ENCODE peak calls at places on chromosomes 16 and 17, in seven cellular contexts. J is PC-3, B is SK-N-SH, K is OCI-LY7, E is PC-9, T is GM23338, P is MM.1S. H is an unnamed sample. For H3K4me1 and H3K9me2, the result is how much of the 10 kb centered on the place peaks cover.

GRCh38 chr17:65062168-65062915 is 5.8 kb upstream of the GNA13 start:
- DNase-seq in J (peak), B (peak), K (no peak), E (peak), T (peak), P (no peak), H (no peak)

GRCh38 chr16:78684655-78685400 is 585.4 kb downstream of the WWOX start:
- DNase-seq in J (no peak), B (no peak), K (no peak), E (no peak), T (no peak), P (no peak), H (no peak)

GRCh38 chr16:80705596-80705995 is 98.8 kb downstream of the CDYL2 start:
- DNase-seq in J (no peak), B (no peak), K (no peak), E (no peak), T (no peak), P (no peak), H (no peak)

GRCh38 chr17:16214190-16215001 is 938 bp downstream of the NCOR1 start:
- DNase-seq in J (peak), B (no peak), K (no peak), E (no peak), T (no peak), P (no peak), H (peak)

GRCh38 chr16:56649820-56650219 is 1.9 kb upstream of the MT1B start:
- DNase-seq in J (peak), B (no peak), K (no peak), E (peak), T (no peak), P (no peak), H (no peak)

GRCh38 chr17:49508061-49508865 is 13.2 kb downstream of the NGFR start:
- DNase-seq in J (peak), B (peak), K (no peak), E (peak), T (peak), P (no peak), H (no peak)

GRCh38 chr17:47239663-47240374 is 13.8 kb upstream of the ITGB3 start:
- DNase-seq in J (peak), B (peak), K (peak), E (peak), T (no peak), P (peak), H (peak)

GRCh38 chr17:61444831-61445230 is 7.4 kb upstream of the TBX4 start:
- DNase-seq in J (peak), B (no peak), K (no peak), E (no peak), T (no peak), P (no peak), H (no peak)

GRCh38 chr16:58497468-58497867 is 2.5 kb upstream of the NDRG4 start:
- DNase-seq in J (no peak), B (no peak), K (no peak), E (no peak), T (no peak), P (no peak), H (no peak)

GRCh38 chr17:63961355-63962207 is 11.1 kb downstream of the SCN4A start:
- DNase-seq in J (peak), B (peak), K (peak), E (peak), T (peak), P (peak), H (peak)

GRCh38 chr17:32120086-32120485 is 22.2 kb upstream of the RHOT1 start:
- DNase-seq in J (no peak), B (no peak), K (no peak), E (no peak), T (no peak), P (no peak), H (no peak)

GRCh38 chr17:7439462-7440112 is at the start of gene FGF11:
- DNase-seq in J (no peak), B (peak), K (no peak), E (no peak), T (peak), P (no peak), H (no peak)

GRCh38 chr16:85906349-85906748 is 7.4 kb downstream of the IRF8 start:
- DNase-seq in J (no peak), B (no peak), K (no peak), E (no peak), T (no peak), P (no peak), H (no peak)

GRCh38 chr16:81837312-81837748 is 58.2 kb downstream of the PLCG2 start:
- DNase-seq in J (no peak), B (no peak), K (peak), E (no peak), T (no peak), P (no peak), H (peak)

GRCh38 chr16:2769100-2769529 is 8.0 kb downstream of the ELOB start:
- DNase-seq in J (no peak), B (no peak), K (no peak), E (no peak), T (no peak), P (no peak), H (no peak)

GRCh38 chr16:2768403-2769089 is 8.5 kb downstream of the ELOB start:
- DNase-seq in J (no peak), B (no peak), K (no peak), E (no peak), T (no peak), P (no peak), H (no peak)

GRCh38 chr16:2770781-2771111 is 6.3 kb downstream of the ELOB start:
- DNase-seq in J (no peak), B (no peak), K (no peak), E (no peak), T (no peak), P (no peak), H (no peak)

GRCh38 chr16:2770057-2770780 is 6.9 kb downstream of the ELOB start:
- DNase-seq in J (no peak), B (no peak), K (no peak), E (no peak), T (no peak), P (peak), H (peak)

GRCh38 chr16:2769675-2770056 is 7.4 kb downstream of the ELOB start:
- DNase-seq in J (no peak), B (no peak), K (no peak), E (no peak), T (no peak), P (no peak), H (no peak)
- H3K4me1 ChIP-seq in J (under half), B (under half), K (under half), E (under half), T (under half), P (under half), H (under half)

GRCh38 chr16:1914759-1915387 is 3.3 kb downstream of the HS3ST6 start:
- DNase-seq in J (no peak), B (no peak), K (no peak), E (no peak), T (no peak), P (no peak), H (no peak)
- H2AFZ ChIP-seq in J (no peak), B (no peak), K (no peak), E (no peak), T (no peak), P (no peak), H (no peak)

GRCh38 chr17:45096926-45097325 is 35.4 kb downstream of the PLCD3 start:
- DNase-seq in J (no peak), B (no peak), K (no peak), E (no peak), T (no peak), P (no peak), H (no peak)

GRCh38 chr17:45096141-45096540 is 35.0 kb downstream of the NMT1 start:
- DNase-seq in J (peak), B (no peak), K (peak), E (no peak), T (peak), P (no peak), H (peak)

GRCh38 chr17:45101546-45101882 is 30.8 kb downstream of the PLCD3 start:
- DNase-seq in J (no peak), B (no peak), K (no peak), E (no peak), T (no peak), P (no peak), H (no peak)

GRCh38 chr17:45098081-45098868 is 34.0 kb downstream of the PLCD3 start:
- DNase-seq in J (no peak), B (no peak), K (no peak), E (no peak), T (no peak), P (no peak), H (no peak)

GRCh38 chr17:45098869-45099616 is 33.3 kb downstream of the PLCD3 start:
- DNase-seq in J (peak), B (peak), K (peak), E (peak), T (peak), P (peak), H (peak)
- H3K9me2 ChIP-seq in J (under half), B (under half), K (under half), E (under half), T (under half), P (under half), H (under half)

GRCh38 chr17:345992-346785 is 6.4 kb downstream of the RPH3AL start:
- DNase-seq in J (no peak), B (no peak), K (no peak), E (no peak), T (no peak), P (no peak), H (no peak)

GRCh38 chr17:348012-348411 is 4.6 kb downstream of the RPH3AL start:
- DNase-seq in J (no peak), B (no peak), K (no peak), E (no peak), T (no peak), P (no peak), H (no peak)

GRCh38 chr17:347309-347708 is 5.3 kb downstream of the RPH3AL start:
- DNase-seq in J (no peak), B (no peak), K (no peak), E (no peak), T (no peak), P (no peak), H (no peak)

GRCh38 chr17:343211-343610 is 9.4 kb downstream of the RPH3AL start:
- DNase-seq in J (no peak), B (no peak), K (no peak), E (no peak), T (no peak), P (no peak), H (no peak)

DNA sequence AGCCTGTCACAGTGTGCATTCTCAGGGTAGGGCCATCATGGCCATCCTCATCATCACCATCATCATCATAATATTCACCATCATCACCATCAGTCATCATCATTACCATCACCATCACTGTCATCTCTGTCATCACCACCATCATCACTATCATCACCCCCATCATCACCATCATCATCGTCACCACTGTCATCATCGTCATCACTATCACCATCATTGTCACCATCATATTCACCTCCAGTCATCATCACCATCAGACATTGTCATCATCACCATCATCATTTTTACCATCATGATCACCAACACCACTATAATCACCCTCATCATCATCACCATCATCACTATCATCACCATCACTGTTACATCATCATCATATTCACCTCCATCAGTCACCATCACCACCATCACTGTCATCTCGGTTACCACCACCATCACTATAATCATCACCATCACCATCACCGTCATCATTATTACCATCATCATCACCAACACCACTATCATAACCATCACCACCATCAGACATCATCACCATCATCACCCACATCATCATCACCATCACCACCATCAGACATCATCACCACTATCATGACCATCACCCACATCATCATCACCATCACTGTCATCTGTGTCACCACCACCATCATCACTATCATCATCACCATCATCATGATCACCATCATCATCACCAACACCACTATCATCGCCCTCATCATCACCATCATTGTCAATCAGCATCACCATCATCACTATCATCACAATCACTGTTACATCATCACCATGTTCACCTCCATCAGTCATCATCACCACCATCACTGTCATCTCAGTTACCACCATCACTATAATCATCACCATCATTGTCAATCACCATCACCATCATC is 8.5 kb downstream of the RPH3AL start:
- DNase-seq in J (no peak), B (no peak), K (no peak), E (no peak), T (no peak), P (no peak), H (no peak)
- H3K4me1 ChIP-seq in J (under half), B (under half), K (under half), E (under half), T (under half), P (under half), H (under half)

DNA sequence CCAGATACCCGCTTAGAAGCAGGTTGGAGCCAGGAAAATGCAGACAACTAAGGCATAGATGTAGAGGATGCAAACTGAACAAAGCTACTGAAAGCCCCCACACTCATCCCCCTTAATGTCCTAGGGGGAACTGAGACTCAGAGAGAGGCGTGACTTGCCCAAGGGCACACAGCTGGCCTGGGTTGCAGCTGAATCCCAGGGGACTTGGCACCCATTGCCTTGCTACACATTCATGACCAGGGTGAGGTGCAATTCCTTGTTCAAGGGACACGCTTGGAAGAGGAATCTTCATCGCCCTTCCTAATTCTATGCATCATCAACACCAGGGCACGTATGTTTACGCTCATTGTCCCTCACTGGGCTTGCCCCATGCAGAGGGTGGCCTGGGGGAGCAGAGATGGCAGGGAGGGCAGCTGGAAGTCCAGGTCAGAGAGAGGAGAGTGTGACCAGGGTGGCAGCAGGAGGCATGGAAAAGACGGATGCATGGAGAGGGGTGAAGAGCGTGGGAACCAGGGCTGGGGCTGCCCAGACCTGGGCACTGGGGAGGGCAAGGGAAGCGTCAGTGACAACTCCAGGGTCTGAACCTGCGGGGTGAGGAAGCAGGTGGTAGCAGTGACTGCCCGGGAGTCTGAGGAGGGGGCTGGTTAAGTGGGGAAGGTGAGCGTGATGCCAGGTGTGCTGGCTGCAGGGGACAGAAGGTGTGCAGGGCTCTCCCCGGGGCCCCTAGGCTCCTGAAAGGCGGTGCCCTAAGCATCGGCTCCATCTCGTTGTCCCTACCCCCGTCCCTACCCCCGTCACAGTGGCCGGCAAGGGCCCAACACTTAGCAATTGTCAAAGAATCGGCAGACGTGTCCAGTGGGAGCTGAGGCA is 267.1 kb upstream of the TNRC6C start:
- DNase-seq in J (no peak), B (peak), K (peak), E (no peak), T (no peak), P (no peak), H (peak)
- H2AFZ ChIP-seq in J (no peak), B (no peak), K (peak), E (no peak), T (no peak), P (peak), H (no peak)

DNA sequence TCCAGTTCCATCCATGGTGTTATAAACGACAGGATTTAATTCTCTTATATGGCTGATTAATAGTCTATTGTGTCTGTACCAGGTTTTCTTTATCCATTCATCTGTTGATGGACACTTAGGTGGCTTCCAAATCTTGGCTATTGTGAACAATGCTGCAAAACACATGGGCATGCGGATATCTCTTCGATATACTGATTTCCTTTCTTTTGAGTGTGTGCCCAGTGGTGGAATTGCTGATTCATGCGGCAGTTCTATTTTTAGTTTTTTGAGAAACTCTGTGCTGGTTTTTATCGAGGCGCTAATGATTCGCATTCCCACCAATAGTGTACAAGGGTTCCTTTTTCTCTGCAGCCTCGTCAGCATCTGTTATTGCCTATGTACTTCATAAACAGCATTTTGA is 599.4 kb downstream of the TMEM114 start:
- DNase-seq in J (no peak), B (no peak), K (no peak), E (no peak), T (no peak), P (no peak), H (no peak)
- H3K9me2 ChIP-seq in J (under half), B (under half), K (under half), E (under half), T (under half), P (under half), H (under half)

GRCh38 chr17:78256705-78257559 is 25.5 kb downstream of the TMEM235 start:
- DNase-seq in J (no peak), B (peak), K (no peak), E (no peak), T (no peak), P (no peak), H (no peak)
- H3K4me1 ChIP-seq in J (under half), B (under half), K (under half), E (under half), T (under half), P (under half), H (under half)

GRCh38 chr16:69567031-69567680 is 1.4 kb downstream of the NFAT5 start:
- DNase-seq in J (peak), B (peak), K (peak), E (peak), T (no peak), P (peak), H (peak)
- H2AFZ ChIP-seq in J (peak), B (peak), K (peak), E (no peak), T (peak), P (peak), H (no peak)

H was measured in Karpas-422.